ENCODE peak calls at places on chromosome 4, in seven cellular contexts. One of them, this sample, is unnamed.

GRCh38 chr4:123616970-123617392 is 220.4 kb downstream of the SPRY1 start:
- DNase-seq in NCI-H1417 treated with DMSO at 0.1 percent for 48 hours: no peak
- DNase-seq in hepatocyte: peak; percentile 74
- DNase-seq in ureter: peak; percentile 62
- DNase-seq in amygdala: no peak
- DNase-seq in endothelial cell: peak; percentile 34
- DNase-seq in myocyte: no peak
- DNase-seq in this sample: no peak

GRCh38 chr4:68895561-68896198 is 55.9 kb downstream of the UGT2A3 start:
- DNase-seq in amygdala: no peak
- DNase-seq in hepatocyte: no peak
- DNase-seq in ureter: no peak
- DNase-seq in myocyte: no peak
- DNase-seq in NCI-H1417 treated with DMSO at 0.1 percent for 48 hours: no peak
- DNase-seq in endothelial cell: no peak
- DNase-seq in this sample: peak; percentile 22

GRCh38 chr4:80221161-80221560 is 23.9 kb downstream of the PRDM8 start:
- DNase-seq in NCI-H1417 treated with DMSO at 0.1 percent for 48 hours: no peak
- DNase-seq in myocyte: no peak
- DNase-seq in endothelial cell: no peak
- DNase-seq in ureter: no peak
- DNase-seq in amygdala: no peak
- DNase-seq in hepatocyte: peak; percentile 15
- DNase-seq in this sample: peak; percentile 56

GRCh38 chr4:23789765-23790164 is 100.1 kb downstream of the PPARGC1A start:
- DNase-seq in endothelial cell: no peak
- DNase-seq in amygdala: no peak
- DNase-seq in myocyte: peak; percentile 52
- DNase-seq in hepatocyte: peak; percentile 10
- DNase-seq in ureter: no peak
- DNase-seq in NCI-H1417 treated with DMSO at 0.1 percent for 48 hours: no peak
- DNase-seq in this sample: peak; percentile 61

GRCh38 chr4:42428036-42428435 is 30.7 kb downstream of the SHISA3 start:
- DNase-seq in NCI-H1417 treated with DMSO at 0.1 percent for 48 hours: no peak
- DNase-seq in amygdala: no peak
- DNase-seq in ureter: no peak
- DNase-seq in endothelial cell: no peak
- DNase-seq in myocyte: no peak
- DNase-seq in hepatocyte: no peak
- DNase-seq in this sample: no peak

GRCh38 chr4:74504212-74504611 is 59.3 kb downstream of the AREG start:
- DNase-seq in myocyte: no peak
- DNase-seq in ureter: no peak
- DNase-seq in hepatocyte: no peak
- DNase-seq in NCI-H1417 treated with DMSO at 0.1 percent for 48 hours: no peak
- DNase-seq in endothelial cell: no peak
- DNase-seq in amygdala: no peak
- DNase-seq in this sample: peak; percentile 68

GRCh38 chr4:175412744-175413143 is 399.3 kb downstream of the GPM6A start:
- DNase-seq in amygdala: no peak
- DNase-seq in ureter: no peak
- DNase-seq in myocyte: no peak
- DNase-seq in endothelial cell: no peak
- DNase-seq in hepatocyte: no peak
- DNase-seq in NCI-H1417 treated with DMSO at 0.1 percent for 48 hours: no peak
- DNase-seq in this sample: peak; percentile 40

GRCh38 chr4:150477869-150478268 is 104.1 kb upstream of the MAB21L2 start:
- DNase-seq in ureter: no peak
- DNase-seq in amygdala: no peak
- DNase-seq in NCI-H1417 treated with DMSO at 0.1 percent for 48 hours: no peak
- DNase-seq in hepatocyte: no peak
- DNase-seq in myocyte: no peak
- DNase-seq in endothelial cell: no peak
- DNase-seq in this sample: no peak

GRCh38 chr4:105061136-105061696 is 85.5 kb upstream of the TET2 start:
- DNase-seq in hepatocyte: no peak
- DNase-seq in amygdala: no peak
- DNase-seq in ureter: no peak
- DNase-seq in endothelial cell: no peak
- DNase-seq in myocyte: peak; percentile 86
- DNase-seq in NCI-H1417 treated with DMSO at 0.1 percent for 48 hours: no peak
- DNase-seq in this sample: peak; percentile 69